ENCODE peak calls at places on chromosomes 4 and X, in five cellular contexts. N is epithelial cell of esophagus, G is fibroblast of pulmonary artery, T is AG09319, S is glutamatergic neuron. I is an unnamed sample.

GRCh38 chrX:68454476-68455150 is 21.3 kb upstream of the OPHN1 start:
- DNase-seq in S (no peak), T (no peak), G (no peak), N (no peak), I (no peak)

GRCh38 chr4:128513664-128514484 is 226.3 kb upstream of the PGRMC2 start:
- DNase-seq in T (peak), G (peak), N (no peak), S (no peak), I (no peak)

GRCh38 chr4:66565796-66566195 is 895.5 kb upstream of the EPHA5 start:
- DNase-seq in N (peak), G (peak), S (no peak), T (no peak), I (no peak)

GRCh38 chrX:31331928-31332327 is 260.1 kb upstream of the FTHL17 start:
- DNase-seq in T (no peak), G (no peak), S (no peak), N (peak), I (no peak)

GRCh38 chrX:10576777-10577444 is 43.5 kb downstream of the MID1 start:
- DNase-seq in S (peak), T (no peak), N (peak), G (no peak), I (no peak)

GRCh38 chr4:120055167-120055566 is 11.5 kb downstream of the MAD2L1 start:
- DNase-seq in T (no peak), G (peak), N (no peak), S (no peak), I (no peak)

GRCh38 chr4:132865922-132866321 is 283.2 kb upstream of the PCDH10 start:
- DNase-seq in S (no peak), T (no peak), G (no peak), N (no peak), I (no peak)

GRCh38 chrX:24676403-24677024 is 17.2 kb upstream of the POLA1 start:
- DNase-seq in T (no peak), G (peak), N (peak), S (no peak), I (no peak)

GRCh38 chr4:128347930-128348660 is 60.5 kb upstream of the PGRMC2 start:
- DNase-seq in S (no peak), T (no peak), G (peak), N (no peak), I (no peak)

GRCh38 chr4:186704059-186704458 is 19.6 kb downstream of the FAT1 start:
- DNase-seq in G (no peak), S (no peak), N (no peak), T (no peak), I (no peak)

GRCh38 chrX:17214962-17215361 is 160.0 kb upstream of the NHS start:
- DNase-seq in S (no peak), T (no peak), N (no peak), G (no peak), I (no peak)

GRCh38 chrX:55489315-55490009 is at the start of gene USP51:
- DNase-seq in T (peak), G (peak), N (no peak), S (peak), I (no peak)

GRCh38 chr4:185534850-185535761 is at the start of gene PDLIM3:
- DNase-seq in N (peak), S (peak), T (no peak), G (peak), I (no peak)

DNA sequence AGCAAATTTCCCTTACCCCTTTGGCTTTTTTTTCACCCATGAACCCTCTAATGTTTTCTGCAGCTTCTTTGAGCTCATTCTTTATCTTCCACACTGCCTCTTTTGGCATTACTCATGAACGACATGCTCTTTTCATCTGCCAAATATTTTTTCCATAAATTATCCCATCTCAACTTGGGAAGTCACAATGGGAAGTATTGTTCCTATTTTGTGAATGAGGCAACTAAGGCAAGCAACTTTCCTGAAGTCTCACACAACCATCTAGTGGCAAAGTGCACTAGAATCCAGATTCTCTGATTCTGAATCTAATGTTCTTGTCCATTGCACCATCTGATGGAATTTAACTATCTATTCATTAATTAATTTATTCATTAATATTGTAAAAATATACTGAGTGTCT is 625 bp downstream of the RTL9 start:
- DNase-seq in G (no peak), N (no peak), S (no peak), T (no peak), I (no peak)
- TF ChIP-seq CTCF in G (no peak), N (no peak), S (no peak), T (no peak), I (no peak)

GRCh38 chrX:53294024-53294648 is 12.8 kb upstream of the IQSEC2 start:
- DNase-seq in G (no peak), N (peak), S (no peak), T (no peak), I (no peak)
- TF ChIP-seq CTCF in G (peak), N (no peak), S (peak), T (peak), I (no peak)

DNA sequence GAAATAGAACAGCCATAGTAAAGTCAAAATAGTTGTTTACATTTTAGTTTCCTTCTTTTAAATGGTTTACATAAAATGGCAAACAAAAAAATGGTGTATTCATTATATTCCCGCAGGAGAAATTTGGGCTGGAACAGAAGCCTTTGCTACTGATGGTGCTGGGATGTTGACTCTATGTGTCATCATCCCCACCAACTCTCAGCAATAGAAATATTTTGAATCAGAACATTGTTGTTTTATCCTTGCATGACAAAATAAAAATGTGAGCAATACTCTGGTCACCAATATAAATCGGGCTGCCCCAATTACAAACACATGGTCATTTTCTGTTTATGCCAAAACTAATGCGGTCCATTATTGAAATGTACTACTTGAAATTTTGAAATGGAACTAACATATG is 1131.6 kb upstream of the PCDH7 start:
- DNase-seq in G (no peak), S (no peak), T (no peak), N (no peak), I (no peak)
- TF ChIP-seq CTCF in G (no peak), S (no peak), T (no peak), N (no peak), I (no peak)

DNA sequence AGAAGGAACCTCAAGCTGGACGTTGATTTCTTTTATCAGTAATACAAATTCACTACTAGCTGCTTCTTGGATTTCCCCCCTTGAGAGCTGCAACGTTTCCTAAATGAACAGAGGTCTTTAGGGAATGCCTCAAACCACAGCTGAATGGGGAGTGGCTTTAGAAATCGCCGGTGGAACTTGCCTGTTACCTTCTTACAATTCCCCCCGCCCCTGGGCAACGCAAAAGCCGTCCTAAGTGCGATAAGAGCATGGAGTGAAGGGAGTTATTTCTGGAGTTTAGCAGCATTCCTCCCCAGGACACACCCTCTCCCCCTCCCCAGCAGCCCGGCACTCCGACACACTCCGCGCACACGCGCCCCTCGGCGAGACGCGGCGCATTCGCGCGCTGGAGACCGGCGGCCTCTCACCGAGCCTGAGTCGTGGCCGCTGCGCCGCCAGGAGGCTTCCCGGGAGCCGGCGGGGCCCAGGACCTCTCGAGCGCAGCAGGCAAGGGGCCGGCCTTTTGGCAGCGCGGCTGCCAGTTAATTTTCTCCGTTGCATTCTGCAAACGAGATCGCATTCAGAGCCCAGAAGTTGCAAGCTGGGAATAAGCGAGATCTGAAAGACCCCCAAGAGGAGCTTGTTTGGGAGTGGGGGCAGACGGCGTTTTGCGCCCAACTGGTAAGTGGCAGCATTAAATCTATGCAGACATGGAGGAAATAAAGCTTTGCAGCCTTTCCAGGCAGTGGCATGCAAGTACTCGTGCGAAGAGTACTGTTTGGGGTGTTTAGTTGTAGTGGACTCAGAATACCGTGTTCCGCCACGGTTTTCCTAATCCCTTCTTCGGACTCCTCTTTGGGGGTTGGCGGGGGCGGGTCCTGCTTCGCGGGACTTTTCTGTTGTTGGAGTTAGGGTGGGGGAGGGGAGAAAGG is 134.6 kb downstream of the PALLD start:
- DNase-seq in S (peak), G (peak), N (peak), T (no peak), I (no peak)
- TF ChIP-seq CTCF in S (no peak), G (peak), N (peak), T (peak), I (peak)

DNA sequence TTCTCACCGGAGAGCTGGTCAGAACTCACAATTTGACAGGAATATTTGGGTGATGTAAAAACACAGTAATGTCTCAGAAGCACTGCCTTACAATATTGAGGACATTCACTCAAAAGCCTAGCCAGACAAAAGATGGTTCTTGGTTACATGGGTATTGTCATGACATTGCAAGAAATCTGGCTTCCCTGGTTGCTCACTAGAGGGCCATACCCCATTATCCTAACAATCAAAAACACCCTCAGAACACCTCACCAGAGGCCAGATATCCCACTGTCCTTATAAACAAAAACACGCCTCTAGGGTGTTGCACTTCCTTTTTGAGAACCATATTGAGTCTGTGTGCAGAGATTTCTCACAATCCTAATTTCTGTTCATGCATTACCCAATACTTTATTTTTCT is 1029.1 kb upstream of the AGA start:
- DNase-seq in T (no peak), G (no peak), S (no peak), N (no peak), I (no peak)
- TF ChIP-seq CTCF in T (no peak), G (no peak), S (no peak), N (no peak), I (no peak)

I was measured in CD14-positive monocyte.